ENCODE peak calls at places on chromosome 14, in seven cellular contexts. T is endothelial cell, N is NCI-H1436 treated with DMSO at 0.1 percent for 48 hours, X is T47D, M is uterus, H is fibroblast of lung, S is GM04504. W is an unnamed sample.

GRCh38 chr14:52071675-52072074 is 2.8 kb upstream of the NID2 start:
- DNase-seq in S (no peak), H (no peak), N (no peak), M (no peak), T (no peak), X (no peak), W (peak)

GRCh38 chr14:67485501-67486095 is 2.9 kb downstream of the TMEM229B start:
- DNase-seq in T (peak), N (no peak), M (no peak), X (no peak), S (no peak), H (peak), W (no peak)

GRCh38 chr14:98226411-98226810 is 1045.6 kb downstream of the BCL11B start:
- DNase-seq in M (no peak), T (no peak), H (no peak), S (no peak), X (no peak), N (peak), W (no peak)

GRCh38 chr14:52352546-52352945 is 38.4 kb downstream of the PTGER2 start:
- DNase-seq in N (no peak), T (no peak), S (no peak), X (no peak), M (no peak), H (no peak), W (peak)

GRCh38 chr14:67537736-67538135 is 4.6 kb downstream of the PLEKHH1 start:
- DNase-seq in M (no peak), S (no peak), H (no peak), N (no peak), T (no peak), X (no peak), W (no peak)

GRCh38 chr14:56173360-56173922 is 55.2 kb downstream of the PELI2 start:
- DNase-seq in M (no peak), N (no peak), S (no peak), T (no peak), X (no peak), H (no peak), W (no peak)

GRCh38 chr14:86961106-86961716 is 1031.8 kb downstream of the GALC start:
- DNase-seq in M (no peak), S (no peak), T (peak), N (no peak), H (no peak), X (peak), W (peak)

GRCh38 chr14:89032086-89032649 is 207.7 kb downstream of the TTC8 start:
- DNase-seq in H (no peak), X (no peak), S (no peak), T (no peak), M (no peak), N (no peak), W (no peak)

GRCh38 chr14:54565236-54566151 is 1.4 kb upstream of the SAMD4A start:
- DNase-seq in T (peak), N (no peak), S (peak), X (peak), M (peak), H (peak), W (peak)